ENCODE peak calls at places on chromosomes 7 and 10, in eight cellular contexts. One of them, this sample, is unnamed.

GRCh38 chr10:44323838-44324237 is 61.1 kb downstream of the CXCL12 start:
- DNase-seq in PC-9: no peak
- DNase-seq in head of caudate nucleus: no peak
- DNase-seq in neural crest cell: no peak
- DNase-seq in activated naive CD8-positive, alpha-beta T cell treated with anti-CD3 and anti-CD28 coated beads, Interleukin-2, amount 50 U/mL, for 24 hours: no peak
- DNase-seq in kidney tubule cell: no peak
- DNase-seq in naive thymus-derived CD8-positive, alpha-beta T cell: no peak
- DNase-seq in natural killer cell: no peak
- DNase-seq in this sample: no peak

GRCh38 chr10:85612833-85613232 is 753.8 kb downstream of the GRID1 start:
- DNase-seq in activated naive CD8-positive, alpha-beta T cell treated with anti-CD3 and anti-CD28 coated beads, Interleukin-2, amount 50 U/mL, for 24 hours: no peak
- DNase-seq in PC-9: no peak
- DNase-seq in naive thymus-derived CD8-positive, alpha-beta T cell: no peak
- DNase-seq in neural crest cell: no peak
- DNase-seq in kidney tubule cell: no peak
- DNase-seq in head of caudate nucleus: no peak
- DNase-seq in natural killer cell: no peak
- DNase-seq in this sample: no peak

GRCh38 chr7:96499532-96499931 is 177.6 kb upstream of the SLC25A13 start:
- DNase-seq in naive thymus-derived CD8-positive, alpha-beta T cell: no peak
- DNase-seq in kidney tubule cell: no peak
- DNase-seq in neural crest cell: no peak
- DNase-seq in activated naive CD8-positive, alpha-beta T cell treated with anti-CD3 and anti-CD28 coated beads, Interleukin-2, amount 50 U/mL, for 24 hours: no peak
- DNase-seq in natural killer cell: no peak
- DNase-seq in head of caudate nucleus: no peak
- DNase-seq in PC-9: no peak
- DNase-seq in this sample: no peak

GRCh38 chr7:77383333-77383740 is 32.8 kb downstream of the GSAP start:
- DNase-seq in kidney tubule cell: peak
- DNase-seq in PC-9: no peak
- DNase-seq in natural killer cell: no peak
- DNase-seq in neural crest cell: no peak
- DNase-seq in activated naive CD8-positive, alpha-beta T cell treated with anti-CD3 and anti-CD28 coated beads, Interleukin-2, amount 50 U/mL, for 24 hours: no peak
- DNase-seq in naive thymus-derived CD8-positive, alpha-beta T cell: no peak
- DNase-seq in head of caudate nucleus: no peak
- DNase-seq in this sample: no peak

GRCh38 chr10:43809211-43809930 is 160.7 kb upstream of the ZNF32 start:
- DNase-seq in activated naive CD8-positive, alpha-beta T cell treated with anti-CD3 and anti-CD28 coated beads, Interleukin-2, amount 50 U/mL, for 24 hours: no peak
- DNase-seq in neural crest cell: no peak
- DNase-seq in kidney tubule cell: peak
- DNase-seq in natural killer cell: no peak
- DNase-seq in PC-9: no peak
- DNase-seq in naive thymus-derived CD8-positive, alpha-beta T cell: no peak
- DNase-seq in head of caudate nucleus: no peak
- DNase-seq in this sample: no peak

GRCh38 chr7:2258661-2259365 is 16.8 kb downstream of the NUDT1 start:
- DNase-seq in naive thymus-derived CD8-positive, alpha-beta T cell: no peak
- DNase-seq in activated naive CD8-positive, alpha-beta T cell treated with anti-CD3 and anti-CD28 coated beads, Interleukin-2, amount 50 U/mL, for 24 hours: no peak
- DNase-seq in neural crest cell: no peak
- DNase-seq in PC-9: no peak
- DNase-seq in kidney tubule cell: no peak
- DNase-seq in natural killer cell: peak
- DNase-seq in head of caudate nucleus: no peak
- DNase-seq in this sample: no peak

GRCh38 chr10:107919626-107920235 is 755.2 kb upstream of the SORCS1 start:
- DNase-seq in kidney tubule cell: no peak
- DNase-seq in activated naive CD8-positive, alpha-beta T cell treated with anti-CD3 and anti-CD28 coated beads, Interleukin-2, amount 50 U/mL, for 24 hours: no peak
- DNase-seq in neural crest cell: no peak
- DNase-seq in head of caudate nucleus: no peak
- DNase-seq in naive thymus-derived CD8-positive, alpha-beta T cell: no peak
- DNase-seq in natural killer cell: no peak
- DNase-seq in PC-9: no peak
- DNase-seq in this sample: peak

GRCh38 chr7:91836065-91836368 is 44.5 kb downstream of the MTERF1 start:
- DNase-seq in head of caudate nucleus: no peak
- DNase-seq in natural killer cell: no peak
- DNase-seq in activated naive CD8-positive, alpha-beta T cell treated with anti-CD3 and anti-CD28 coated beads, Interleukin-2, amount 50 U/mL, for 24 hours: no peak
- DNase-seq in neural crest cell: no peak
- DNase-seq in kidney tubule cell: no peak
- DNase-seq in PC-9: no peak
- DNase-seq in naive thymus-derived CD8-positive, alpha-beta T cell: no peak
- DNase-seq in this sample: no peak

GRCh38 chr7:151068069-151068773 is 8.8 kb downstream of the SLC4A2 start:
- DNase-seq in naive thymus-derived CD8-positive, alpha-beta T cell: no peak
- DNase-seq in activated naive CD8-positive, alpha-beta T cell treated with anti-CD3 and anti-CD28 coated beads, Interleukin-2, amount 50 U/mL, for 24 hours: no peak
- DNase-seq in neural crest cell: no peak
- DNase-seq in kidney tubule cell: no peak
- DNase-seq in head of caudate nucleus: no peak
- DNase-seq in natural killer cell: no peak
- DNase-seq in PC-9: no peak
- DNase-seq in this sample: no peak

GRCh38 chr7:74033372-74034311 is 5.7 kb downstream of the ELN start:
- DNase-seq in naive thymus-derived CD8-positive, alpha-beta T cell: no peak
- DNase-seq in activated naive CD8-positive, alpha-beta T cell treated with anti-CD3 and anti-CD28 coated beads, Interleukin-2, amount 50 U/mL, for 24 hours: no peak
- DNase-seq in neural crest cell: peak
- DNase-seq in natural killer cell: no peak
- DNase-seq in PC-9: peak
- DNase-seq in kidney tubule cell: no peak
- DNase-seq in head of caudate nucleus: no peak
- DNase-seq in this sample: no peak

GRCh38 chr7:27179503-27180430 is 5.3 kb downstream of the HOXA11 start:
- DNase-seq in activated naive CD8-positive, alpha-beta T cell treated with anti-CD3 and anti-CD28 coated beads, Interleukin-2, amount 50 U/mL, for 24 hours: peak
- DNase-seq in neural crest cell: peak
- DNase-seq in kidney tubule cell: peak
- DNase-seq in natural killer cell: peak
- DNase-seq in naive thymus-derived CD8-positive, alpha-beta T cell: no peak
- DNase-seq in head of caudate nucleus: peak
- DNase-seq in PC-9: peak
- DNase-seq in this sample: peak

GRCh38 chr10:97686962-97687784 is at the start of gene AVPI1:
- DNase-seq in naive thymus-derived CD8-positive, alpha-beta T cell: peak
- DNase-seq in neural crest cell: peak
- DNase-seq in activated naive CD8-positive, alpha-beta T cell treated with anti-CD3 and anti-CD28 coated beads, Interleukin-2, amount 50 U/mL, for 24 hours: peak
- DNase-seq in natural killer cell: peak
- DNase-seq in kidney tubule cell: peak
- DNase-seq in head of caudate nucleus: peak
- DNase-seq in PC-9: peak
- DNase-seq in this sample: peak

GRCh38 chr7:90403174-90404113 is at the start of gene CLDN12:
- DNase-seq in head of caudate nucleus: peak
- DNase-seq in kidney tubule cell: peak
- DNase-seq in naive thymus-derived CD8-positive, alpha-beta T cell: peak
- DNase-seq in neural crest cell: peak
- DNase-seq in activated naive CD8-positive, alpha-beta T cell treated with anti-CD3 and anti-CD28 coated beads, Interleukin-2, amount 50 U/mL, for 24 hours: peak
- DNase-seq in PC-9: peak
- DNase-seq in natural killer cell: peak
- DNase-seq in this sample: peak

GRCh38 chr10:61398730-61399129 is 54.5 kb downstream of the TMEM26 start:
- DNase-seq in PC-9: no peak
- DNase-seq in activated naive CD8-positive, alpha-beta T cell treated with anti-CD3 and anti-CD28 coated beads, Interleukin-2, amount 50 U/mL, for 24 hours: no peak
- DNase-seq in naive thymus-derived CD8-positive, alpha-beta T cell: no peak
- DNase-seq in kidney tubule cell: peak
- DNase-seq in neural crest cell: no peak
- DNase-seq in natural killer cell: no peak
- DNase-seq in head of caudate nucleus: no peak
- DNase-seq in this sample: no peak

GRCh38 chr7:120856621-120857352 is 1.2 kb downstream of the TSPAN12 start:
- DNase-seq in neural crest cell: peak
- DNase-seq in head of caudate nucleus: peak
- DNase-seq in PC-9: peak
- DNase-seq in activated naive CD8-positive, alpha-beta T cell treated with anti-CD3 and anti-CD28 coated beads, Interleukin-2, amount 50 U/mL, for 24 hours: peak
- DNase-seq in natural killer cell: no peak
- DNase-seq in kidney tubule cell: peak
- DNase-seq in naive thymus-derived CD8-positive, alpha-beta T cell: no peak
- DNase-seq in this sample: peak

GRCh38 chr7:24769014-24769830 is 12.0 kb upstream of the GSDME start:
- DNase-seq in activated naive CD8-positive, alpha-beta T cell treated with anti-CD3 and anti-CD28 coated beads, Interleukin-2, amount 50 U/mL, for 24 hours: no peak
- DNase-seq in head of caudate nucleus: no peak
- DNase-seq in neural crest cell: no peak
- DNase-seq in kidney tubule cell: peak
- DNase-seq in PC-9: no peak
- DNase-seq in natural killer cell: no peak
- DNase-seq in naive thymus-derived CD8-positive, alpha-beta T cell: no peak
- DNase-seq in this sample: no peak

GRCh38 chr7:150876817-150877526 is 24.7 kb downstream of the AOC1 start:
- DNase-seq in natural killer cell: no peak
- DNase-seq in activated naive CD8-positive, alpha-beta T cell treated with anti-CD3 and anti-CD28 coated beads, Interleukin-2, amount 50 U/mL, for 24 hours: peak
- DNase-seq in kidney tubule cell: peak
- DNase-seq in neural crest cell: peak
- DNase-seq in naive thymus-derived CD8-positive, alpha-beta T cell: peak
- DNase-seq in PC-9: peak
- DNase-seq in head of caudate nucleus: peak
- DNase-seq in this sample: peak

GRCh38 chr7:100568936-100569844 is 4.5 kb downstream of the SAP25 start:
- DNase-seq in PC-9: no peak
- DNase-seq in neural crest cell: peak
- DNase-seq in kidney tubule cell: no peak
- DNase-seq in activated naive CD8-positive, alpha-beta T cell treated with anti-CD3 and anti-CD28 coated beads, Interleukin-2, amount 50 U/mL, for 24 hours: peak
- DNase-seq in naive thymus-derived CD8-positive, alpha-beta T cell: no peak
- DNase-seq in natural killer cell: peak
- DNase-seq in head of caudate nucleus: peak
- DNase-seq in this sample: peak

GRCh38 chr7:130433336-130433735 is 7.5 kb downstream of the CEP41 start:
- DNase-seq in PC-9: no peak
- DNase-seq in head of caudate nucleus: no peak
- DNase-seq in naive thymus-derived CD8-positive, alpha-beta T cell: no peak
- DNase-seq in neural crest cell: no peak
- DNase-seq in natural killer cell: no peak
- DNase-seq in kidney tubule cell: no peak
- DNase-seq in activated naive CD8-positive, alpha-beta T cell treated with anti-CD3 and anti-CD28 coated beads, Interleukin-2, amount 50 U/mL, for 24 hours: no peak
- DNase-seq in this sample: no peak

GRCh38 chr10:108783897-108784296 is 1139.4 kb downstream of the XPNPEP1 start:
- DNase-seq in natural killer cell: no peak
- DNase-seq in head of caudate nucleus: peak
- DNase-seq in activated naive CD8-positive, alpha-beta T cell treated with anti-CD3 and anti-CD28 coated beads, Interleukin-2, amount 50 U/mL, for 24 hours: peak
- DNase-seq in PC-9: peak
- DNase-seq in naive thymus-derived CD8-positive, alpha-beta T cell: no peak
- DNase-seq in kidney tubule cell: peak
- DNase-seq in neural crest cell: peak
- DNase-seq in this sample: peak

GRCh38 chr7:128356546-128357365 is 4.7 kb downstream of the PRRT4 start:
- DNase-seq in natural killer cell: no peak
- DNase-seq in kidney tubule cell: peak
- DNase-seq in PC-9: no peak
- DNase-seq in head of caudate nucleus: no peak
- DNase-seq in neural crest cell: no peak
- DNase-seq in naive thymus-derived CD8-positive, alpha-beta T cell: no peak
- DNase-seq in activated naive CD8-positive, alpha-beta T cell treated with anti-CD3 and anti-CD28 coated beads, Interleukin-2, amount 50 U/mL, for 24 hours: no peak
- DNase-seq in this sample: peak

GRCh38 chr7:43535810-43536585 is 46.9 kb upstream of the STK17A start:
- DNase-seq in neural crest cell: no peak
- DNase-seq in kidney tubule cell: peak
- DNase-seq in activated naive CD8-positive, alpha-beta T cell treated with anti-CD3 and anti-CD28 coated beads, Interleukin-2, amount 50 U/mL, for 24 hours: no peak
- DNase-seq in naive thymus-derived CD8-positive, alpha-beta T cell: no peak
- DNase-seq in head of caudate nucleus: no peak
- DNase-seq in PC-9: peak
- DNase-seq in natural killer cell: no peak
- DNase-seq in this sample: no peak

This sample was measured in WERI-Rb-1.